ENCODE peak calls at places on chromosomes 12 and 14, in six cellular contexts. O is uterus, V is AG04450, H is astrocyte of the cerebellum, D is HFFc6, R is testis. I is an unnamed sample.

GRCh38 chr12:132030367-132031038 is 80.8 kb downstream of the EP400 start:
- DNase-seq in R (no peak), H (no peak), O (no peak), D (peak), V (no peak), I (no peak)

GRCh38 chr14:54683882-54684794 is 117.2 kb downstream of the SAMD4A start:
- DNase-seq in R (no peak), D (peak), H (peak), O (peak), V (peak), I (peak)

GRCh38 chr14:38605193-38606114 is 349.6 kb upstream of the CLEC14A start:
- DNase-seq in O (no peak), R (no peak), D (no peak), H (no peak), V (no peak), I (no peak)

GRCh38 chr14:32727827-32728226 is 210.9 kb upstream of the NPAS3 start:
- DNase-seq in R (no peak), O (no peak), V (no peak), D (no peak), H (no peak), I (no peak)

GRCh38 chr12:53696285-53696654 is 20.4 kb upstream of the ATP5MC2 start:
- DNase-seq in R (peak), O (peak), V (peak), D (peak), H (peak), I (no peak)

GRCh38 chr14:73386342-73386741 is 72.0 kb downstream of the NUMB start:
- DNase-seq in D (no peak), O (no peak), H (no peak), R (no peak), V (no peak), I (no peak)

GRCh38 chr14:21987937-21988336 is 314.3 kb upstream of the OR4E1 start:
- DNase-seq in R (no peak), H (no peak), V (no peak), O (no peak), D (no peak), I (no peak)

GRCh38 chr12:70648831-70649230 is 11.6 kb upstream of the PTPRB start:
- DNase-seq in V (no peak), O (no peak), H (peak), D (peak), R (no peak), I (no peak)

GRCh38 chr12:54701940-54702592 is 53.9 kb upstream of the DCD start:
- DNase-seq in V (no peak), R (no peak), O (no peak), H (peak), D (peak), I (peak)

GRCh38 chr12:100554608-100555077 is 18.8 kb upstream of the GAS2L3 start:
- DNase-seq in V (peak), D (peak), H (peak), O (no peak), R (no peak), I (peak)

GRCh38 chr12:105167346-105167745 is 59.8 kb downstream of the WASHC4 start:
- DNase-seq in H (no peak), R (no peak), D (no peak), O (no peak), V (peak), I (peak)

GRCh38 chr12:8687846-8688601 is 9.8 kb upstream of the RIMKLB start:
- DNase-seq in V (peak), D (peak), H (peak), O (peak), R (peak), I (peak)

GRCh38 chr12:116551952-116552749 is 7.0 kb upstream of the MAP1LC3B2 start:
- DNase-seq in D (peak), O (no peak), R (peak), V (no peak), H (no peak), I (no peak)

GRCh38 chr14:66508846-66509621 is 1.1 kb downstream of the GPHN start:
- DNase-seq in D (peak), H (no peak), R (peak), O (peak), V (no peak), I (no peak)

GRCh38 chr14:64465856-64466554 is 706 bp downstream of the AKAP5 start:
- DNase-seq in D (peak), H (peak), O (peak), V (peak), R (peak), I (no peak)

GRCh38 chr12:27013606-27014084 is 539 bp downstream of the TM7SF3 start:
- DNase-seq in H (no peak), D (peak), O (no peak), R (peak), V (no peak), I (no peak)

GRCh38 chr12:100827901-100828520 is 33.4 kb downstream of the ANO4 start:
- DNase-seq in D (no peak), V (no peak), O (no peak), R (peak), H (peak), I (no peak)

GRCh38 chr14:55938249-55938791 is 179.9 kb upstream of the PELI2 start:
- DNase-seq in D (peak), H (no peak), R (no peak), O (no peak), V (peak), I (peak)

GRCh38 chr12:4975574-4975973 is 65.9 kb downstream of the KCNA1 start:
- DNase-seq in R (peak), H (no peak), D (no peak), O (no peak), V (no peak), I (no peak)

DNA sequence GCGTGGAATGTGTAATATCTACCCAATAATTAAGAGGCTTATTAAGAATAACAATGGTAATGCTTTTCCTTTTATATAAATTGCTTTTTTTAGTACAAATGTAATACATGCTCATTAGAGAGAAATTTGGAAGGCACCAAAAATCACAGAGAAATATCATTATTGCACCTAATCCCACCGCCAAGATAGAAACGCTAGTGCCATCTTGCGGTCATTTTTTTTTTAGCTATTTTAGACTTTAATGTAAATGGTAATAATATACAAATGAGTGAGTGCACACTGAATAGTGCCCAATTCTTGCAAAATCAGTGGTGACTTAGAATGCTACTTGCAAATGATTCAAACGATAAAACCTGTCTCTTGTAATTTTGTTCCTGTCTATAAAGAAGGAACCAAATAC is 576.8 kb upstream of the TMEM132C start:
- DNase-seq in H (no peak), R (no peak), V (no peak), O (no peak), D (no peak), I (no peak)
- TF ChIP-seq CTCF in H (peak), R (no peak), V (peak), O (no peak), D (peak), I (peak)

DNA sequence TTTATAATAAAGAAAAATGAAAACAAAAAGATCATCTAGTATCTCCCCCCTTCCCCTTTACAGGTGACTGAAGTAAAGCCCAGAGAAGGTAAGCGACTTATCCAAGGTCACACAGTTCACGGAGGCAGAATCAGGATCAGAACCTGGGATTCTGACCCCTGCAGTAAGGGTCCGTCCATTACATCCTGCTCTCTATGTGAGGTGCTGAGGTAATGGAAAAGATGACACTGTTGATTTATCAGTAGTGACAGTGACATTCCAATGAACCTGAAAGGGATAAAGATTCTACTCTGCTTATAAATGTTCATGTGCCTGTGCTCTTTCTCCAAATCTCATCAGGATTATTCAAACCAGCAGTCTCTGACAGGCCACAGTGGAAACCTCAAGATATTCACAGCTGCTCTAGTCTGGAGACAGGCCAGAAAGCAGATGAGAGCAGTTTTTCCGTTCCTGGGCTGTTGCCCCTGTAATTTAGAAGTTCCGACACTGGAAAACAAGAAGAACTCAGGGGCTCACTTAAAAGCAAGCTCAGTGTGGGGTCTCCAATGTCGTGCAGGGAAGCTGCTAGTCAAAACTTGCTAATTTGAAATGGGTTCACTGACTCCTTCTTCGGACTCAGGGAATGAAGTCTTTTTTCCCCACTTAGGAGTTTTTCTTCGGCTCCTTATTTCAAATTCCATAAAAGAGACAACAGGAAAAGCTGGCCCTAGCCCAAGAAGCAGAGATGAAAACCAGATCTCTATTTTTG is 131.7 kb upstream of the EEA1 start:
- DNase-seq in O (peak), V (peak), H (peak), D (no peak), R (peak), I (peak)
- TF ChIP-seq CTCF in O (no peak), V (peak), H (peak), D (no peak), R (no peak), I (no peak)

DNA sequence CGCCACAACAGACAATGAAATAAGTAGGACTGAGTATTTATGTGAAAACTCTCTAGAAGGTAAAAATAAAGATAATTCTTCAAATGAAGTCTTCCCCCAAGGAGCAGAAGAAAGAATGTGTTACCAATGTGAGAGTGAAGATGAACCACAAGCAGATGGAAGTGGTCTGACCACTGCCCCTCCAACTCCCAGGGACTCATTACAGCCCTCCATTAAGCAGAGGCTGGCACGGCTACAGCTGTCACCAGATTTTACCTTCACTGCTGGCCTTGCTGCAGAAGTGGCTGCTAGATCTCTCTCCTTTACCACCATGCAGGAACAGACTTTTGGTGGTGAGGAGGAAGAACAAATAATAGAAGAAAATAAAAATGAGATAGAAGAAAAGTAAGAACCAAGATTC is 82.7 kb downstream of the VEZT start:
- DNase-seq in O (no peak), D (no peak), H (no peak), R (no peak), V (no peak), I (no peak)
- TF ChIP-seq CTCF in O (no peak), D (no peak), H (no peak), R (no peak), V (no peak), I (no peak)

DNA sequence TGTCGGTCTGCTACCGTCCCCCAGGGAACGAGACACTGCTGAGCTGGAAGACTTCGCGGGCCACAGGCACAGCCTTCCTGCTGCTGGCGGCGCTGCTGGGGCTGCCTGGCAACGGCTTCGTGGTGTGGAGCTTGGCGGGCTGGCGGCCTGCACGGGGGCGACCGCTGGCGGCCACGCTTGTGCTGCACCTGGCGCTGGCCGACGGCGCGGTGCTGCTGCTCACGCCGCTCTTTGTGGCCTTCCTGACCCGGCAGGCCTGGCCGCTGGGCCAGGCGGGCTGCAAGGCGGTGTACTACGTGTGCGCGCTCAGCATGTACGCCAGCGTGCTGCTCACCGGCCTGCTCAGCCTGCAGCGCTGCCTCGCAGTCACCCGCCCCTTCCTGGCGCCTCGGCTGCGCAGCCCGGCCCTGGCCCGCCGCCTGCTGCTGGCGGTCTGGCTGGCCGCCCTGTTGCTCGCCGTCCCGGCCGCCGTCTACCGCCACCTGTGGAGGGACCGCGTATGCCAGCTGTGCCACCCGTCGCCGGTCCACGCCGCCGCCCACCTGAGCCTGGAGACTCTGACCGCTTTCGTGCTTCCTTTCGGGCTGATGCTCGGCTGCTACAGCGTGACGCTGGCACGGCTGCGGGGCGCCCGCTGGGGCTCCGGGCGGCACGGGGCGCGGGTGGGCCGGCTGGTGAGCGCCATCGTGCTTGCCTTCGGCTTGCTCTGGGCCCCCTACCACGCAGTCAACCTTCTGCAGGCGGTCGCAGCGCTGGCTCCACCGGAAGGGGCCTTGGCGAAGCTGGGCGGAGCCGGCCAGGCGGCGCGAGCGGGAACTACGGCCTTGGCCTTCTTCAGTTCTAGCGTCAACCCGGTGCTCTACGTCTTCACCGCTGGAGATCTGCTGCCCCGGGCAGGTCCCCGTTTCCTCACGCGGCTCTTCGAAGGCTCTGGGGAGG is at the start of gene LTB4R:
- DNase-seq in V (no peak), H (peak), D (peak), R (peak), O (no peak), I (no peak)
- TF ChIP-seq CTCF in V (peak), H (peak), D (peak), R (peak), O (no peak), I (peak)

DNA sequence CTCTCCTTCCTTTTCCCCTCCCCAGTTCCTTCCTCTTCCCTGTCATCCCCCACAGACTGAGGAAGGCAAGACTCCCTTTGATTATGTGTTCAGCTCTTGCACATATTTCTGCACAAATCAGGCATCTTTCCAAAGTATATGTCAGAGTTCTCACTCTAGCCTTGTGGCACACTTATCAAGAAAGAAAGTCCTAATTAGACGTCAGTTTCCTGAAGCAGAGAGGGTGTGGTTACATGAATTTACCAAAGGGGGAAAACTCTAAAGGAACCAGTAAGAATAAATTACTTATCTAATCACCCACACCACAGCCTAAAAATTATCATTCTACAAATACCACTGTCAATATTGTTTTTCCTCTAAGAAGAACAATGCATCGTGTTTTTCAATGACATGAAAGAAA is 120.7 kb upstream of the GRIP1 start:
- DNase-seq in D (no peak), R (no peak), H (no peak), O (no peak), V (no peak), I (no peak)
- TF ChIP-seq CTCF in D (no peak), R (no peak), H (no peak), O (no peak), V (no peak), I (no peak)

GRCh38 chr12:108787539-108787938 is 56.2 kb upstream of the CORO1C start:
- DNase-seq in H (no peak), V (no peak), O (no peak), R (no peak), D (no peak), I (no peak)

GRCh38 chr12:108786450-108786849 is 55.1 kb upstream of the CORO1C start:
- DNase-seq in R (no peak), V (no peak), H (no peak), O (no peak), D (no peak), I (no peak)

GRCh38 chr12:108788911-108789310 is 57.6 kb upstream of the CORO1C start:
- DNase-seq in H (no peak), R (no peak), V (no peak), D (no peak), O (no peak), I (no peak)

GRCh38 chr12:108789546-108789945 is 58.2 kb upstream of the CORO1C start:
- DNase-seq in H (no peak), O (no peak), R (no peak), V (no peak), D (no peak), I (no peak)

GRCh38 chr12:108788076-108788782 is 56.9 kb upstream of the CORO1C start:
- DNase-seq in V (no peak), R (peak), H (no peak), D (no peak), O (peak), I (no peak)
- TF ChIP-seq CTCF in V (no peak), R (no peak), H (no peak), D (no peak), O (no peak), I (no peak)